ENCODE peak calls at places on chromosomes 11 and 22, in seven cellular contexts. F, K, E, A, U, P and N are unnamed samples.

GRCh38 chr11:132563050-132563449 is 969.3 kb downstream of the OPCML start:
- DNase-seq in F (no peak), K (no peak), E (no peak), A (no peak), U (no peak), P (no peak), N (no peak)

GRCh38 chr11:64072871-64073270 is 37.1 kb downstream of the FLRT1 start:
- DNase-seq in F (no peak), K (no peak), E (no peak), A (no peak), U (no peak), P (no peak), N (no peak)

GRCh38 chr22:38696606-38697005 is 4.1 kb downstream of the JOSD1 start:
- DNase-seq in F (no peak), K (no peak), E (peak), A (no peak), U (peak), P (peak), N (peak)

GRCh38 chr11:65781152-65781961 is 581 bp upstream of the AP5B1 start:
- DNase-seq in F (no peak), K (no peak), E (no peak), A (peak), U (no peak), P (no peak), N (no peak)

GRCh38 chr11:125330462-125331325 is 165.4 kb downstream of the FEZ1 start:
- DNase-seq in F (no peak), K (no peak), E (no peak), A (no peak), U (no peak), P (no peak), N (no peak)

GRCh38 chr11:2685051-2685450 is 14.7 kb downstream of the KCNQ1OT1 start:
- DNase-seq in F (no peak), K (no peak), E (no peak), A (no peak), U (no peak), P (no peak), N (no peak)

GRCh38 chr11:112241486-112241885 is 15.3 kb downstream of the PTS start:
- DNase-seq in F (no peak), K (peak), E (peak), A (no peak), U (no peak), P (no peak), N (no peak)

GRCh38 chr11:2290351-2290841 is 11.3 kb downstream of the C11orf21 start:
- DNase-seq in F (no peak), K (no peak), E (no peak), A (no peak), U (no peak), P (no peak), N (no peak)

GRCh38 chr11:112523477-112523876 is 262.8 kb upstream of the PLET1 start:
- DNase-seq in F (peak), K (no peak), E (no peak), A (peak), U (peak), P (no peak), N (peak)

GRCh38 chr11:14520902-14521151 is 641 bp upstream of the PSMA1 start:
- DNase-seq in F (no peak), K (no peak), E (no peak), A (no peak), U (no peak), P (no peak), N (no peak)

GRCh38 chr11:10208045-10208674 is 85.9 kb downstream of the SBF2 start:
- DNase-seq in F (no peak), K (no peak), E (peak), A (no peak), U (peak), P (peak), N (peak)

GRCh38 chr11:20474176-20474950 is 86.8 kb downstream of the PRMT3 start:
- DNase-seq in F (peak), K (no peak), E (no peak), A (no peak), U (peak), P (no peak), N (peak)

GRCh38 chr11:108929241-108929640 is 264.4 kb downstream of the DDX10 start:
- DNase-seq in F (no peak), K (no peak), E (peak), A (no peak), U (peak), P (peak), N (peak)

GRCh38 chr11:11960687-11961086 is 47.7 kb downstream of the DKK3 start:
- DNase-seq in F (no peak), K (no peak), E (peak), A (no peak), U (no peak), P (no peak), N (no peak)

GRCh38 chr11:77127969-77128691 is at the start of gene MYO7A:
- DNase-seq in F (peak), K (no peak), E (no peak), A (peak), U (no peak), P (no peak), N (no peak)

GRCh38 chr11:2837096-2837601 is 48.4 kb downstream of the CDKN1C start:
- DNase-seq in F (peak), K (peak), E (peak), A (peak), U (no peak), P (peak), N (peak)

GRCh38 chr11:3123761-3124733 is 41.1 kb downstream of the OSBPL5 start:
- DNase-seq in F (peak), K (peak), E (peak), A (no peak), U (peak), P (peak), N (peak)

GRCh38 chr22:44473580-44473979 is 24.5 kb downstream of the RTL6 start:
- DNase-seq in F (no peak), K (no peak), E (no peak), A (no peak), U (no peak), P (no peak), N (no peak)

GRCh38 chr11:86228269-86228966 is 16.1 kb upstream of the EED start:
- DNase-seq in F (no peak), K (no peak), E (no peak), A (no peak), U (peak), P (no peak), N (no peak)

GRCh38 chr11:86230921-86231320 is 13.6 kb upstream of the EED start:
- DNase-seq in F (no peak), K (no peak), E (peak), A (no peak), U (peak), P (no peak), N (peak)

GRCh38 chr11:86232556-86232955 is 12.0 kb upstream of the EED start:
- DNase-seq in F (no peak), K (no peak), E (no peak), A (no peak), U (no peak), P (no peak), N (no peak)

GRCh38 chr11:86230196-86230813 is 14.2 kb upstream of the EED start:
- DNase-seq in F (no peak), K (no peak), E (peak), A (no peak), U (peak), P (peak), N (peak)

GRCh38 chr11:86228967-86229330 is 15.6 kb upstream of the EED start:
- DNase-seq in F (no peak), K (no peak), E (no peak), A (no peak), U (no peak), P (no peak), N (peak)
- TF ChIP-seq CTCF in F (no peak), K (no peak), E (no peak), A (no peak), U (no peak), P (no peak), N (no peak)

GRCh38 chr11:62647609-62648005 is 1.2 kb upstream of the GANAB start:
- DNase-seq in F (no peak), K (no peak), E (no peak), A (no peak), U (no peak), P (no peak), N (no peak)

GRCh38 chr11:62645660-62645933 is 816 bp downstream of the GANAB start:
- DNase-seq in F (no peak), K (no peak), E (peak), A (no peak), U (no peak), P (no peak), N (peak)

GRCh38 chr11:62644220-62644619 is 2.2 kb downstream of the GANAB start:
- DNase-seq in F (no peak), K (no peak), E (no peak), A (no peak), U (no peak), P (no peak), N (no peak)

GRCh38 chr11:62646825-62647608 is 604 bp upstream of the GANAB start:
- DNase-seq in F (no peak), K (no peak), E (no peak), A (no peak), U (no peak), P (no peak), N (no peak)

DNA sequence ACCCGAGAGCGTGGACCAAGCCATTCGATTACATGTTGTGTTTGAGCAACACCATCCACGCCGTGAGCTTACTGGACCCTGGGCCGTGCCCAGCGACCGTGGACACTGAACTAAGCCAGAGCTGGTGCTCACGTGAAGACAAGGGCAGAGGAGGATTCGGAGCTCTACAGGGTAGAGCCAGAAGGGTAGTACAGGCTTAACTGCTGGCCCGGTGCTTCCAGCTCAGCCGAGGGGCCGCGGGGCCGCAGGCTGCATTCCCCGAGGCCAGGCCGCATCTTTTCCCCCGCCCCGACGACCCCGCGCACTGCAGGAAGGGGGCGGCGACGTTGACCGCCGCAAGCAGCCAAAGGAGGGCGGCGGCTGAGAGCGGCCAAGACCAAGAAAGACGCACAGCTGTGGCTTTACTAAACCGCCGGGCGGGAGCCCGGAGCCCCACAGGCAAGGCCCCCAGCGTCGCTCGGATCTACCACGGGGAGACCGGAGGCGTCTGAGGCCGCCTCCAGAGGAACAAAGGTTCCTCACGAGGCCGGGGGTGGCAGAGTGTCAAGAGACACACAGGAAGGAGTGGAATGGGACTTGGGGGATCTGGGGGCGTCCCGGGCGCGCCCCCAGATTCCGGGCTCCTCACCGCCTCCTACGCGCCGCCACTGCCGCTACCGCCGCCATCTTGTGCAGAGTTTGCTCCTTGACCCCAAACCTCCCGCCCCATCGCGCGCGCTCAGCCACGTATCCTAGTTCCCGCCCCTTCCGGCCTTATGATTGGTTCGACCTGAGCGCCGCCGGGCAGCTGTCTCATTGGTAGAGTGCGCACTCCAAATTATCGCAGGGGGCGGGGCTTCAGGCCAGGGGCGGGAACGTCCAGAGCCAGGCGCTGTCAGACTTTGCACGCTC is at the start of gene GANAB:
- DNase-seq in F (peak), K (peak), E (peak), A (peak), U (peak), P (peak), N (peak)
- TF ChIP-seq CTCF in F (no peak), K (no peak), E (no peak), A (no peak), U (no peak), P (no peak), N (no peak)

DNA sequence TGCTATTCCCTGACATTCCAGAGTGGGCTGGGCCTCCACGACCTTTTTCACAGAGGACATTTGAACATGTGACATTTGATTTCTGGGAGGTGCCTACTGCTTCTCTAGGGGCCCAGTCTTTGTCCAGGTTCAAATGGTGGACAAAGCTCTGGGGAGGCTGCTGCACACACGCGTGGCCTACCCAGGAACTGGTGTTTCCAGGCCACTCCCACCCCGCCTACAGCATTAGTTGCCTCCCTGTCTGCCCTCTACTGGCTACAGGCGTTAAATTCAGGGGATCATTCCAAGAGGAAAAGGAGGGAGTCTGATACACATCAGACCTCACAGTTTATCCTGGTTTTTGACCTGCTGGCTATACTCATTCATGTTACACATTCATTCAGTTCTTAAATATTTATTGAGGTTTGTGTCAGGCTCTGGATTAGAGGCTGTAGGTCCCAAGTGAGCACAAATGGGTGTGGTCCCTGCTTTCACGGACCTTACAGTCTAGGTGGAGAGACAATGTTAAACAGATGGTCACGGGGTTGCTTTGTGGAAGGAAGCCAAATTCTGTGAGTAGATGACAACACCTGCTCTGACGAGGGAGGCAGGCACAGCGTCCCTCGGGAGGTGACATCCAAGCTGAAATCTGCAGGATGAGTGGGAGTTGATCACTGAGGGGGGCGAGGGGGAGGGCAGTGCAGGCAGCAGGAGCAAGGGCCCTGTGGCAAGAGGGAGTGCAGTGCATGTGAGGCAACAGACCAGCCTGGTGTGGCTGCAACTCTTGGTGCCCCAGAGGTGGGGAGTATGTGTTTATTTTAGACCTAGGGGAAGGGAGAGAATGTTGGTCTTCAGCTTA is 11.8 kb downstream of the TUB start:
- DNase-seq in F (peak), K (peak), E (peak), A (peak), U (peak), P (peak), N (peak)
- TF ChIP-seq CTCF in F (peak), K (peak), E (peak), A (peak), U (peak), P (peak), N (peak)

GRCh38 chr11:18144243-18144642 is 11.9 kb downstream of the MRGPRX3 start:
- DNase-seq in F (no peak), K (no peak), E (peak), A (no peak), U (peak), P (peak), N (peak)

GRCh38 chr11:18145837-18146236 is 13.5 kb downstream of the MRGPRX3 start:
- DNase-seq in F (no peak), K (no peak), E (no peak), A (no peak), U (no peak), P (no peak), N (no peak)

GRCh38 chr11:18140145-18140544 is 7.8 kb downstream of the MRGPRX3 start:
- DNase-seq in F (no peak), K (no peak), E (no peak), A (no peak), U (no peak), P (no peak), N (no peak)

GRCh38 chr11:18145025-18145424 is 12.7 kb downstream of the MRGPRX3 start:
- DNase-seq in F (no peak), K (no peak), E (peak), A (no peak), U (no peak), P (no peak), N (no peak)
- TF ChIP-seq CTCF in F (no peak), K (no peak), E (peak), A (peak), U (no peak), P (no peak), N (no peak)

GRCh38 chr11:115581871-115582639 is 77.8 kb upstream of the CADM1 start:
- DNase-seq in F (no peak), K (no peak), E (no peak), A (no peak), U (peak), P (peak), N (no peak)
- TF ChIP-seq CTCF in F (no peak), K (no peak), E (no peak), A (no peak), U (peak), P (no peak), N (no peak)